ENCODE peak calls at places on chromosomes 7 and 10, in seven cellular contexts. F, N, Q, R, I, E and H are unnamed samples.

GRCh38 chr7:91875851-91876250 is 4.7 kb downstream of the MTERF1 start:
- DNase-seq in F (no peak), N (no peak), Q (no peak), R (no peak), I (no peak), E (no peak), H (no peak)

GRCh38 chr10:91564026-91564425 is 68.8 kb downstream of the PPP1R3C start:
- DNase-seq in F (no peak), N (no peak), Q (no peak), R (no peak), I (no peak), E (no peak), H (no peak)

GRCh38 chr10:61280303-61280702 is 172.9 kb downstream of the TMEM26 start:
- DNase-seq in F (no peak), N (no peak), Q (no peak), R (no peak), I (no peak), E (no peak), H (no peak)

GRCh38 chr10:88411772-88412349 is 171.3 kb downstream of the RNLS start:
- DNase-seq in F (no peak), N (no peak), Q (no peak), R (no peak), I (no peak), E (no peak), H (no peak)

GRCh38 chr10:118264838-118265470 is 77.2 kb downstream of the FAM204A start:
- DNase-seq in F (no peak), N (no peak), Q (no peak), R (no peak), I (no peak), E (no peak), H (no peak)

GRCh38 chr7:111499027-111499426 is 63.3 kb downstream of the IMMP2L start:
- DNase-seq in F (no peak), N (no peak), Q (no peak), R (no peak), I (no peak), E (no peak), H (no peak)

GRCh38 chr10:124349231-124349992 is 69.3 kb downstream of the OAT start:
- DNase-seq in F (no peak), N (no peak), Q (no peak), R (no peak), I (peak; percentile 62), E (no peak), H (no peak)

GRCh38 chr7:35613150-35613549 is 81.8 kb downstream of the HERPUD2 start:
- DNase-seq in F (no peak), N (no peak), Q (no peak), R (no peak), I (no peak), E (no peak), H (no peak)

GRCh38 chr7:2199956-2200583 is 32.7 kb downstream of the MAD1L1 start:
- DNase-seq in F (no peak), N (no peak), Q (no peak), R (no peak), I (peak; percentile 48), E (no peak), H (no peak)

DNA sequence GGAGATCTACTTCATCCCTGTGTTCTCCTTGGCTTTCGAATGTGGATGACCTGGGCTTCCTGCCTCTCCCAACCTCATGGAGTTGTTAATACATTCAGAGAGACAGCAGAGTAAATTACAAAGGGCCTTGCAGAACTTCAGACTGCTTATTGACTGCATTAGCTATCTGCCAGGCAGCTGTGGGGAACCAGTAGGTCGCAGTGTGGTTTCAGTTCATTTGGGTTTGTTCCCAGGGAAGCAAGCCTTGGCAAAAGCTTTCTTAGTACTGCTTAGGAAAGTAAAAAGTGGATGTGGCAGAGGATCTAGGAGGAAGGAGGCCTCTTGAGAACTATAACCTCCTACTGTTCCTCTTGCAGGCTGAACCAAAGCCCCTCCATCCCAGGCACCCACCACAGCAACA is 9.2 kb downstream of the NPFFR1 start:
- DNase-seq in F (no peak), N (no peak), Q (peak; percentile 82), R (peak; percentile 48), I (peak; percentile 57), E (no peak), H (peak; percentile 26)
- TF ChIP-seq CTCF in F (no peak), N (no peak), Q (peak; percentile 11), R (no peak), I (no peak), E (no peak), H (no peak)

GRCh38 chr10:24723788-24724380 is at the start of gene ARHGAP21:
- DNase-seq in F (peak; percentile 84), N (peak; percentile 76), Q (no peak), R (peak; percentile 69), I (peak; percentile 87), E (peak; percentile 62), H (peak; percentile 79)
- TF ChIP-seq CTCF in F (no peak), N (no peak), Q (peak; percentile 12), R (no peak), I (no peak), E (no peak), H (no peak)

GRCh38 chr10:102412293-102412692 is 6.3 kb downstream of the PSD start:
- DNase-seq in F (no peak), N (no peak), Q (no peak), R (no peak), I (no peak), E (no peak), H (no peak)

GRCh38 chr10:102413053-102413705 is 5.4 kb downstream of the PSD start:
- DNase-seq in F (no peak), N (no peak), Q (no peak), R (no peak), I (no peak), E (peak; percentile 77), H (no peak)

GRCh38 chr10:102414749-102415148 is 3.8 kb downstream of the PSD start:
- DNase-seq in F (no peak), N (no peak), Q (no peak), R (no peak), I (no peak), E (no peak), H (no peak)

GRCh38 chr10:102411341-102412255 is 7.0 kb downstream of the PSD start:
- DNase-seq in F (no peak), N (no peak), Q (no peak), R (no peak), I (no peak), E (no peak), H (no peak)

GRCh38 chr10:102413806-102414561 is 4.6 kb downstream of the PSD start:
- DNase-seq in F (no peak), N (no peak), Q (no peak), R (no peak), I (no peak), E (no peak), H (no peak)
- TF ChIP-seq CTCF in F (no peak), N (no peak), Q (no peak), R (no peak), I (no peak), E (no peak), H (no peak)

GRCh38 chr7:38367301-38367700 is 93.9 kb upstream of the TARP start:
- DNase-seq in F (no peak), N (no peak), Q (no peak), R (no peak), I (no peak), E (peak; percentile 72), H (no peak)

GRCh38 chr7:38369816-38370493 is 96.5 kb upstream of the TARP start:
- DNase-seq in F (peak; percentile 84), N (peak; percentile 88), Q (peak; percentile 59), R (peak; percentile 91), I (peak; percentile 86), E (peak; percentile 80), H (peak; percentile 89)

GRCh38 chr7:38373155-38373554 is 99.7 kb upstream of the TARP start:
- DNase-seq in F (no peak), N (no peak), Q (no peak), R (no peak), I (no peak), E (no peak), H (no peak)

GRCh38 chr7:38368191-38368605 is 94.8 kb upstream of the TARP start:
- DNase-seq in F (peak; percentile 67), N (peak; percentile 70), Q (no peak), R (peak; percentile 69), I (peak; percentile 76), E (peak; percentile 85), H (peak; percentile 82)
- TF ChIP-seq CTCF in F (peak; percentile 73), N (peak; percentile 71), Q (peak; percentile 88), R (peak; percentile 44), I (no peak), E (peak; percentile 89), H (peak; percentile 35)

GRCh38 chr10:131860806-131861440 is 39.9 kb upstream of the PPP2R2D start:
- DNase-seq in F (peak; percentile 15), N (no peak), Q (no peak), R (peak; percentile 1), I (peak; percentile 38), E (no peak), H (no peak)
- TF ChIP-seq CTCF in F (no peak), N (no peak), Q (no peak), R (no peak), I (no peak), E (no peak), H (no peak)

GRCh38 chr10:24850726-24851300 is 101.6 kb downstream of the PRTFDC1 start:
- DNase-seq in F (no peak), N (no peak), Q (no peak), R (no peak), I (no peak), E (no peak), H (no peak)
- TF ChIP-seq CTCF in F (no peak), N (no peak), Q (no peak), R (no peak), I (no peak), E (no peak), H (no peak)

GRCh38 chr7:22782616-22783232 is 39.9 kb downstream of the TOMM7 start:
- DNase-seq in F (peak; percentile 58), N (peak; percentile 72), Q (no peak), R (peak; percentile 67), I (peak; percentile 72), E (peak; percentile 83), H (no peak)
- TF ChIP-seq CTCF in F (peak; percentile 68), N (peak; percentile 72), Q (peak; percentile 76), R (peak; percentile 67), I (peak; percentile 65), E (peak; percentile 98), H (peak; percentile 40)